ENCODE peak calls at places on chromosome 7, in six cellular contexts. One of them, this sample, is unnamed.

GRCh38 chr7:88477957-88478356 is 171.3 kb upstream of the STEAP4 start:
- DNase-seq in LNCaP clone FGC: no peak
- DNase-seq in lower leg skin: no peak
- DNase-seq in mucosa of gallbladder: no peak
- DNase-seq in nucleus accumbens: no peak
- DNase-seq in M059J: no peak
- DNase-seq in this sample: no peak

GRCh38 chr7:159012353-159013069 is 132.2 kb downstream of the VIPR2 start:
- DNase-seq in LNCaP clone FGC: peak
- DNase-seq in lower leg skin: no peak
- DNase-seq in mucosa of gallbladder: peak
- DNase-seq in nucleus accumbens: no peak
- DNase-seq in M059J: peak
- DNase-seq in this sample: no peak

GRCh38 chr7:116772423-116772852 is 89.9 kb upstream of the CAPZA2 start:
- DNase-seq in LNCaP clone FGC: no peak
- DNase-seq in lower leg skin: no peak
- DNase-seq in mucosa of gallbladder: no peak
- DNase-seq in nucleus accumbens: no peak
- DNase-seq in M059J: peak
- DNase-seq in this sample: no peak

GRCh38 chr7:31919678-31920369 is 150.4 kb downstream of the PDE1C start:
- DNase-seq in LNCaP clone FGC: no peak
- DNase-seq in lower leg skin: no peak
- DNase-seq in mucosa of gallbladder: no peak
- DNase-seq in nucleus accumbens: no peak
- DNase-seq in M059J: no peak
- DNase-seq in this sample: no peak

GRCh38 chr7:89605362-89605761 is 548.9 kb upstream of the STEAP1 start:
- DNase-seq in LNCaP clone FGC: no peak
- DNase-seq in lower leg skin: no peak
- DNase-seq in mucosa of gallbladder: no peak
- DNase-seq in nucleus accumbens: no peak
- DNase-seq in M059J: no peak
- DNase-seq in this sample: no peak

GRCh38 chr7:79502151-79502550 is 48.7 kb upstream of the MAGI2 start:
- DNase-seq in LNCaP clone FGC: no peak
- DNase-seq in lower leg skin: no peak
- DNase-seq in mucosa of gallbladder: no peak
- DNase-seq in nucleus accumbens: no peak
- DNase-seq in M059J: no peak
- DNase-seq in this sample: no peak

GRCh38 chr7:65371468-65371867 is 2.2 kb upstream of the ZNF92 start:
- DNase-seq in LNCaP clone FGC: no peak
- DNase-seq in lower leg skin: no peak
- DNase-seq in mucosa of gallbladder: no peak
- DNase-seq in nucleus accumbens: no peak
- DNase-seq in M059J: no peak
- DNase-seq in this sample: no peak

GRCh38 chr7:138247081-138247480 is 170.8 kb downstream of the AKR1D1 start:
- DNase-seq in LNCaP clone FGC: no peak
- DNase-seq in lower leg skin: no peak
- DNase-seq in mucosa of gallbladder: no peak
- DNase-seq in nucleus accumbens: no peak
- DNase-seq in M059J: no peak
- DNase-seq in this sample: no peak

GRCh38 chr7:95004618-95005282 is 97.4 kb downstream of the PPP1R9A start:
- DNase-seq in LNCaP clone FGC: no peak
- DNase-seq in lower leg skin: no peak
- DNase-seq in mucosa of gallbladder: no peak
- DNase-seq in nucleus accumbens: no peak
- DNase-seq in M059J: peak
- DNase-seq in this sample: no peak

GRCh38 chr7:101121996-101122932 is 4.6 kb upstream of the SERPINE1 start:
- DNase-seq in LNCaP clone FGC: no peak
- DNase-seq in lower leg skin: peak
- DNase-seq in mucosa of gallbladder: peak
- DNase-seq in nucleus accumbens: no peak
- DNase-seq in M059J: peak
- DNase-seq in this sample: no peak

GRCh38 chr7:124032369-124033092 is at the start of gene TMEM229A:
- DNase-seq in LNCaP clone FGC: no peak
- DNase-seq in lower leg skin: no peak
- DNase-seq in mucosa of gallbladder: peak
- DNase-seq in nucleus accumbens: peak
- DNase-seq in M059J: peak
- DNase-seq in this sample: peak

GRCh38 chr7:7681191-7681935 is 37.0 kb downstream of the RPA3 start:
- DNase-seq in LNCaP clone FGC: peak
- DNase-seq in lower leg skin: no peak
- DNase-seq in mucosa of gallbladder: peak
- DNase-seq in nucleus accumbens: no peak
- DNase-seq in M059J: peak
- DNase-seq in this sample: no peak

GRCh38 chr7:26293569-26294308 is 2.1 kb downstream of the SNX10 start:
- DNase-seq in LNCaP clone FGC: no peak
- DNase-seq in lower leg skin: peak
- DNase-seq in mucosa of gallbladder: no peak
- DNase-seq in nucleus accumbens: no peak
- DNase-seq in M059J: peak
- DNase-seq in this sample: no peak

GRCh38 chr7:112596260-112596659 is 115.5 kb downstream of the LSMEM1 start:
- DNase-seq in LNCaP clone FGC: no peak
- DNase-seq in lower leg skin: no peak
- DNase-seq in mucosa of gallbladder: no peak
- DNase-seq in nucleus accumbens: no peak
- DNase-seq in M059J: peak
- DNase-seq in this sample: no peak

GRCh38 chr7:84729284-84729683 is 457.6 kb downstream of the SEMA3D start:
- DNase-seq in LNCaP clone FGC: no peak
- DNase-seq in lower leg skin: no peak
- DNase-seq in mucosa of gallbladder: no peak
- DNase-seq in nucleus accumbens: no peak
- DNase-seq in M059J: no peak
- DNase-seq in this sample: no peak

GRCh38 chr7:99498546-99498944 is 1.5 kb downstream of the ZNF394 start:
- DNase-seq in LNCaP clone FGC: no peak
- DNase-seq in lower leg skin: no peak
- DNase-seq in mucosa of gallbladder: no peak
- DNase-seq in nucleus accumbens: no peak
- DNase-seq in M059J: no peak
- DNase-seq in this sample: no peak

GRCh38 chr7:157195868-157196267 is 57.1 kb downstream of the UBE3C start:
- DNase-seq in LNCaP clone FGC: no peak
- DNase-seq in lower leg skin: no peak
- DNase-seq in mucosa of gallbladder: no peak
- DNase-seq in nucleus accumbens: no peak
- DNase-seq in M059J: no peak
- DNase-seq in this sample: no peak

GRCh38 chr7:93178213-93178612 is 30.0 kb upstream of the SAMD9L start:
- DNase-seq in LNCaP clone FGC: peak
- DNase-seq in lower leg skin: no peak
- DNase-seq in mucosa of gallbladder: no peak
- DNase-seq in nucleus accumbens: no peak
- DNase-seq in M059J: peak
- DNase-seq in this sample: no peak

GRCh38 chr7:32587431-32587948 is 92.2 kb downstream of the AVL9 start:
- DNase-seq in LNCaP clone FGC: no peak
- DNase-seq in lower leg skin: no peak
- DNase-seq in mucosa of gallbladder: peak
- DNase-seq in nucleus accumbens: no peak
- DNase-seq in M059J: peak
- DNase-seq in this sample: no peak

GRCh38 chr7:86116-86515 is 106.3 kb upstream of the FAM20C start:
- DNase-seq in LNCaP clone FGC: no peak
- DNase-seq in lower leg skin: peak
- DNase-seq in mucosa of gallbladder: no peak
- DNase-seq in nucleus accumbens: no peak
- DNase-seq in M059J: no peak
- DNase-seq in this sample: no peak

GRCh38 chr7:27213150-27213903 is 13.4 kb upstream of the HOXA13 start:
- DNase-seq in LNCaP clone FGC: no peak
- DNase-seq in lower leg skin: peak
- DNase-seq in mucosa of gallbladder: no peak
- DNase-seq in nucleus accumbens: no peak
- DNase-seq in M059J: no peak
- DNase-seq in this sample: no peak

GRCh38 chr7:66564045-66564444 is 64.6 kb upstream of the KCTD7 start:
- DNase-seq in LNCaP clone FGC: no peak
- DNase-seq in lower leg skin: no peak
- DNase-seq in mucosa of gallbladder: no peak
- DNase-seq in nucleus accumbens: no peak
- DNase-seq in M059J: no peak
- DNase-seq in this sample: no peak

GRCh38 chr7:151233804-151234203 is 1.5 kb downstream of the CHPF2 start:
- DNase-seq in LNCaP clone FGC: no peak
- DNase-seq in lower leg skin: peak
- DNase-seq in mucosa of gallbladder: no peak
- DNase-seq in nucleus accumbens: no peak
- DNase-seq in M059J: no peak
- DNase-seq in this sample: no peak

GRCh38 chr7:26857534-26858228 is 6.7 kb downstream of the SKAP2 start:
- DNase-seq in LNCaP clone FGC: no peak
- DNase-seq in lower leg skin: no peak
- DNase-seq in mucosa of gallbladder: no peak
- DNase-seq in nucleus accumbens: no peak
- DNase-seq in M059J: no peak
- DNase-seq in this sample: no peak

GRCh38 chr7:24920702-24921679 is 59.0 kb downstream of the OSBPL3 start:
- DNase-seq in LNCaP clone FGC: no peak
- DNase-seq in lower leg skin: no peak
- DNase-seq in mucosa of gallbladder: no peak
- DNase-seq in nucleus accumbens: no peak
- DNase-seq in M059J: no peak
- DNase-seq in this sample: no peak

GRCh38 chr7:23598321-23598720 is 1.1 kb downstream of the CCDC126 start:
- DNase-seq in LNCaP clone FGC: no peak
- DNase-seq in lower leg skin: no peak
- DNase-seq in mucosa of gallbladder: no peak
- DNase-seq in nucleus accumbens: no peak
- DNase-seq in M059J: no peak
- DNase-seq in this sample: no peak

GRCh38 chr7:80078882-80079281 is 55.7 kb upstream of the GNAI1 start:
- DNase-seq in LNCaP clone FGC: no peak
- DNase-seq in lower leg skin: no peak
- DNase-seq in mucosa of gallbladder: no peak
- DNase-seq in nucleus accumbens: no peak
- DNase-seq in M059J: no peak
- DNase-seq in this sample: no peak

GRCh38 chr7:137642467-137642866 is 204.3 kb downstream of the DGKI start:
- DNase-seq in LNCaP clone FGC: peak
- DNase-seq in lower leg skin: no peak
- DNase-seq in mucosa of gallbladder: no peak
- DNase-seq in nucleus accumbens: no peak
- DNase-seq in M059J: peak
- DNase-seq in this sample: no peak

GRCh38 chr7:24715661-24716479 is 41.4 kb downstream of the GSDME start:
- DNase-seq in LNCaP clone FGC: no peak
- DNase-seq in lower leg skin: no peak
- DNase-seq in mucosa of gallbladder: no peak
- DNase-seq in nucleus accumbens: no peak
- DNase-seq in M059J: peak
- DNase-seq in this sample: no peak

GRCh38 chr7:20302866-20303265 is 27.8 kb upstream of the ITGB8 start:
- DNase-seq in LNCaP clone FGC: no peak
- DNase-seq in lower leg skin: no peak
- DNase-seq in mucosa of gallbladder: no peak
- DNase-seq in nucleus accumbens: no peak
- DNase-seq in M059J: no peak
- DNase-seq in this sample: no peak

GRCh38 chr7:137851361-137851945 is 4.7 kb upstream of the DGKI start:
- DNase-seq in LNCaP clone FGC: no peak
- DNase-seq in lower leg skin: no peak
- DNase-seq in mucosa of gallbladder: no peak
- DNase-seq in nucleus accumbens: no peak
- DNase-seq in M059J: peak
- DNase-seq in this sample: no peak

GRCh38 chr7:92831716-92832622 is 4.4 kb downstream of the CDK6 start:
- DNase-seq in LNCaP clone FGC: no peak
- DNase-seq in lower leg skin: no peak
- DNase-seq in mucosa of gallbladder: no peak
- DNase-seq in nucleus accumbens: no peak
- DNase-seq in M059J: peak
- DNase-seq in this sample: no peak

GRCh38 chr7:127251048-127251451 is 1.7 kb downstream of the GRM8 start:
- DNase-seq in LNCaP clone FGC: no peak
- DNase-seq in lower leg skin: no peak
- DNase-seq in mucosa of gallbladder: no peak
- DNase-seq in nucleus accumbens: no peak
- DNase-seq in M059J: no peak
- DNase-seq in this sample: peak

GRCh38 chr7:146635200-146636032 is 518.8 kb downstream of the CNTNAP2 start:
- DNase-seq in LNCaP clone FGC: no peak
- DNase-seq in lower leg skin: no peak
- DNase-seq in mucosa of gallbladder: no peak
- DNase-seq in nucleus accumbens: no peak
- DNase-seq in M059J: no peak
- DNase-seq in this sample: no peak

GRCh38 chr7:103937680-103938079 is 51.8 kb downstream of the RELN start:
- DNase-seq in LNCaP clone FGC: no peak
- DNase-seq in lower leg skin: no peak
- DNase-seq in mucosa of gallbladder: no peak
- DNase-seq in nucleus accumbens: no peak
- DNase-seq in M059J: no peak
- DNase-seq in this sample: no peak

GRCh38 chr7:134694299-134694698 is 47.6 kb downstream of the BPGM start:
- DNase-seq in LNCaP clone FGC: no peak
- DNase-seq in lower leg skin: no peak
- DNase-seq in mucosa of gallbladder: no peak
- DNase-seq in nucleus accumbens: no peak
- DNase-seq in M059J: no peak
- DNase-seq in this sample: no peak

GRCh38 chr7:80460857-80461256 is 51.0 kb downstream of the GNAT3 start:
- DNase-seq in LNCaP clone FGC: no peak
- DNase-seq in lower leg skin: no peak
- DNase-seq in mucosa of gallbladder: no peak
- DNase-seq in nucleus accumbens: no peak
- DNase-seq in M059J: no peak
- DNase-seq in this sample: no peak

GRCh38 chr7:6167587-6168154 is 104.8 kb downstream of the CYTH3 start:
- DNase-seq in LNCaP clone FGC: no peak
- DNase-seq in lower leg skin: no peak
- DNase-seq in mucosa of gallbladder: no peak
- DNase-seq in nucleus accumbens: no peak
- DNase-seq in M059J: no peak
- DNase-seq in this sample: no peak

This sample was measured in caudate nucleus.